ENCODE peak calls at places on chromosomes 11 and 22, in five cellular contexts. E, W, M, B and U are unnamed samples.

GRCh38 chr11:8809605-8810272 is 101.2 kb upstream of the AKIP1 start:
- DNase-seq in E (no peak), W (no peak), M (no peak), B (no peak), U (no peak)

GRCh38 chr22:49925525-49926128 is 7.2 kb downstream of the CRELD2 start:
- DNase-seq in E (no peak), W (no peak), M (peak; percentile 70), B (no peak), U (peak; percentile 77)

GRCh38 chr11:27868226-27868625 is 168.0 kb upstream of the BDNF start:
- DNase-seq in E (no peak), W (no peak), M (no peak), B (no peak), U (no peak)

GRCh38 chr11:113305440-113306336 is 8.7 kb upstream of the TTC12 start:
- DNase-seq in E (peak; percentile 51), W (peak; percentile 89), M (peak; percentile 89), B (peak; percentile 74), U (peak; percentile 90)

GRCh38 chr11:11449327-11449726 is 96.3 kb upstream of the CSNK2A3 start:
- DNase-seq in E (no peak), W (no peak), M (no peak), B (no peak), U (no peak)

GRCh38 chr22:35533365-35534029 is 7.1 kb upstream of the RASD2 start:
- DNase-seq in E (no peak), W (no peak), M (no peak), B (no peak), U (no peak)

GRCh38 chr11:101870510-101870909 is 44.3 kb upstream of the CEP126 start:
- DNase-seq in E (peak; percentile 87), W (no peak), M (no peak), B (no peak), U (no peak)

GRCh38 chr11:100984668-100985067 is 144.9 kb downstream of the PGR start:
- DNase-seq in E (no peak), W (no peak), M (no peak), B (no peak), U (no peak)

GRCh38 chr22:19522190-19522880 is 1.9 kb downstream of the CLDN5 start:
- DNase-seq in E (no peak), W (no peak), M (no peak), B (no peak), U (no peak)

GRCh38 chr22:19631899-19632670 is 82.2 kb upstream of the SEPTIN5 start:
- DNase-seq in E (peak; percentile 27), W (peak; percentile 25), M (no peak), B (no peak), U (peak; percentile 48)

GRCh38 chr11:122337241-122338176 is 221.5 kb upstream of the BLID start:
- DNase-seq in E (no peak), W (no peak), M (no peak), B (no peak), U (no peak)

GRCh38 chr11:133984828-133985227 is 28.1 kb upstream of the IGSF9B start:
- DNase-seq in E (no peak), W (no peak), M (peak; percentile 22), B (no peak), U (no peak)

GRCh38 chr11:133988686-133989410 is 32.1 kb upstream of the IGSF9B start:
- DNase-seq in E (no peak), W (no peak), M (peak; percentile 61), B (no peak), U (no peak)

GRCh38 chr11:133985981-133986380 is 29.2 kb upstream of the IGSF9B start:
- DNase-seq in E (no peak), W (no peak), M (peak; percentile 45), B (no peak), U (peak; percentile 36)

GRCh38 chr11:133987221-133987620 is 30.5 kb upstream of the IGSF9B start:
- DNase-seq in E (no peak), W (no peak), M (peak; percentile 53), B (no peak), U (no peak)

GRCh38 chr11:133986545-133986944 is 29.8 kb upstream of the IGSF9B start:
- DNase-seq in E (no peak), W (peak; percentile 50), M (peak; percentile 19), B (no peak), U (peak; percentile 22)
- H3K4me1 ChIP-seq in E (no peaks in the 10 kb centered on the region), W (no peaks in the 10 kb centered on the region), M (no peaks in the 10 kb centered on the region), B (no peaks in the 10 kb centered on the region), U (no peaks in the 10 kb centered on the region)

GRCh38 chr11:31045335-31045734 is 324.2 kb downstream of the DCDC1 start:
- DNase-seq in E (no peak), W (no peak), M (no peak), B (no peak), U (no peak)
- TF ChIP-seq CTCF in E (no peak), W (no peak), M (no peak), B (no peak), U (peak; percentile 20)

GRCh38 chr22:29171721-29172120 is 34.0 kb upstream of the EMID1 start:
- DNase-seq in E (no peak), W (no peak), M (no peak), B (no peak), U (peak; percentile 52)
- H3K4me1 ChIP-seq in E (no peaks in the 10 kb centered on the region), W (no peaks in the 10 kb centered on the region), M (no peaks in the 10 kb centered on the region), B (no peaks in the 10 kb centered on the region), U (no peaks in the 10 kb centered on the region)

GRCh38 chr22:17106161-17106784 is 14.9 kb downstream of the TMEM121B start:
- DNase-seq in E (no peak), W (no peak), M (peak; percentile 80), B (no peak), U (no peak)
- TF ChIP-seq CTCF in E (no peak), W (no peak), M (no peak), B (no peak), U (no peak)

DNA sequence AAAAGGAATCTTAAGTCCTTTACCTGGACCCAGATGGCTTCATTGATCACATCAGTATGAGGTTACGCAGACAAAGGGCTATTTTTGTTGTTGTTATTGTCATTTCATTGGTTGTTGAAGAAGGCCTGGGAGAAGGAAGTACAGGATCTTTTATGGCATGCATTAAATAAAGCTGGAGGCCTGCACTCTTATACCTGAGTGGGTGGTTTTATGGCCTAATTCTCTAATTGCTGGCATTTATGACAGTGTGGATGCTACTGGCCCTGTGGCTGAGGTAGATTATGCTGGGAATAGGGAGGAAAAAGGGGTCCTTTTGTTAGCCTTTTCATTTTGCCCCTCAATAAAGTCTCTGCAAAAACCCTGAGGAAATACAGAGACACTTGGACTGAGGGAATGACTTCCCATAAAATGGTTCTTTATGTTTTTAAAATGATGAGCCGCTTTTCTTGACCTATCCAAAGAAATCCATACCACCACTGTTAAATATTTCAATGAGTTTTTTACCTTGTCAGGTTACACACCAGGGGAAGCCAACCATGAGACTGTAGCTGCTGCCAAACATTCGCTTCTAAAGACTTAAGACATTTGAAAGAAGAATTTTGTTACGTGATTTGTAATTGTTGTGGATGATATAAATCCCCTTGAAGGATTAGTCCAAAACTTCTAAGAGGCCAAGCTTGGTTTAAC is 6.8 kb downstream of the KMT2A start:
- DNase-seq in E (no peak), W (no peak), M (no peak), B (no peak), U (no peak)
- H3K4me1 ChIP-seq in E (peaks cover 8% of the 10 kb centered on the region), W (peaks cover 63% of the 10 kb centered on the region), M (peaks cover 26% of the 10 kb centered on the region), B (peaks cover 64% of the 10 kb centered on the region), U (peaks cover 20% of the 10 kb centered on the region)

DNA sequence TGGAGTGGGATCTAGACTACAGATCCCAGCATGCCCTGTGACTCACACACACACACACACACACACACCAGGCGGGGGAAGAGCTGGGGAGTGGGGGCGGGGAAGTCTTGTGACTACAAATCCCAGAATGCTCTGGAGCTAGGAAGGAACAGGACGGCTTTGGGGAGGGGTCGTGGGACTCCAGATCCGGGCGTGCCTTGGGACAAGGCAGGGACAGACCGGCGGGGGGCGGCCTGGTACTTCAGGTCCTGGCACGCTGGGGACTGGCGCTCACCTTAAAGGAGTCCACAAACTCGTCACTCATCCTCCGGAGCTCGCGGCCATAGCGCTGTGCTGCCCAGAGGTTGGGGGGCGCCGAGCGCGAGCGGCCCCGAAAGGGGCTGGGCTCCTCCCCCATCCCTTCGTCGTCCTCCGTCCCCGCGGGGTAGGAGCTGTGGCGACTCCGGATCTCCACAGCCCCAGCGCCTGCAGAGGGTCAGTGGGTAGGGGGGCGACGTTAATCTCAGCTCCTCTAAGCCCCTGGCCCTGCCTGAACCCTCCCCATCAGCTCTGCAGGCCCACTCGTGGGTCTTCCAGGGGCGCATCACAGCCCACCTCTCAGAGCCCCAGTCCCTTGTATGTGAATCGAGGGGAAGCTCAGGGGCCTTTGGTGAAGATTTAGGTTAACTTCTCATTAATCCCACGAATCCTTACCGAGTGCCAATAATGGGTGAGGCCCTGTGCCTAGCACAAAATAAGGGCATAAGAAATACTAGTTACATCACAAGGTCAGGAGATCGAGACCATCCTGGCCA is 12.9 kb downstream of the BAD start:
- DNase-seq in E (peak; percentile 92), W (peak; percentile 93), M (peak; percentile 91), B (peak; percentile 94), U (peak; percentile 98)
- TF ChIP-seq CTCF in E (peak; percentile 11), W (no peak), M (peak; percentile 13), B (no peak), U (no peak)

GRCh38 chr11:118921121-118921928 is 4.4 kb downstream of the BCL9L start:
- DNase-seq in E (peak; percentile 88), W (peak; percentile 73), M (peak; percentile 73), B (peak; percentile 87), U (peak; percentile 93)
- H3K4me1 ChIP-seq in E (peaks cover 39% of the 10 kb centered on the region), W (peaks cover 82% of the 10 kb centered on the region), M (peaks cover 62% of the 10 kb centered on the region), B (peaks cover 73% of the 10 kb centered on the region), U (peaks cover 71% of the 10 kb centered on the region)

GRCh38 chr22:36753916-36754315 is 22.0 kb downstream of the IFT27 start:
- DNase-seq in E (no peak), W (no peak), M (no peak), B (peak; percentile 5), U (no peak)
- TF ChIP-seq CTCF in E (no peak), W (no peak), M (no peak), B (no peak), U (no peak)